ENCODE peak calls at places on chromosome 13, in ten cellular contexts. One of them, this sample, is unnamed.

GRCh38 chr13:50319603-50320296 is 304.5 kb downstream of the KCNRG start:
- DNase-seq in AG04450: no peak
- DNase-seq in upper lobe of right lung: no peak
- DNase-seq in left ventricle myocardium inferior: no peak
- DNase-seq in heart left ventricle: peak
- DNase-seq in neural crest cell: no peak
- DNase-seq in PC-9: peak
- DNase-seq in A549: peak
- DNase-seq in GM13977: no peak
- DNase-seq in suprapubic skin: no peak
- DNase-seq in this sample: no peak

GRCh38 chr13:96744665-96745331 is 249.5 kb downstream of the OXGR1 start:
- DNase-seq in GM13977: no peak
- DNase-seq in neural crest cell: no peak
- DNase-seq in suprapubic skin: no peak
- DNase-seq in PC-9: no peak
- DNase-seq in left ventricle myocardium inferior: no peak
- DNase-seq in heart left ventricle: no peak
- DNase-seq in AG04450: no peak
- DNase-seq in upper lobe of right lung: no peak
- DNase-seq in A549: no peak
- DNase-seq in this sample: no peak

GRCh38 chr13:52195052-52195837 is 35.8 kb upstream of the NEK3 start:
- DNase-seq in A549: no peak
- DNase-seq in heart left ventricle: peak
- DNase-seq in GM13977: peak
- DNase-seq in AG04450: peak
- DNase-seq in upper lobe of right lung: peak
- DNase-seq in PC-9: no peak
- DNase-seq in suprapubic skin: peak
- DNase-seq in neural crest cell: no peak
- DNase-seq in left ventricle myocardium inferior: peak
- DNase-seq in this sample: peak

GRCh38 chr13:38868870-38869269 is 121.8 kb downstream of the STOML3 start:
- DNase-seq in AG04450: no peak
- DNase-seq in left ventricle myocardium inferior: no peak
- DNase-seq in A549: no peak
- DNase-seq in neural crest cell: no peak
- DNase-seq in PC-9: no peak
- DNase-seq in suprapubic skin: no peak
- DNase-seq in upper lobe of right lung: no peak
- DNase-seq in heart left ventricle: no peak
- DNase-seq in GM13977: no peak
- DNase-seq in this sample: no peak

GRCh38 chr13:90455861-90456260 is 891.6 kb upstream of the MIR17HG start:
- DNase-seq in heart left ventricle: no peak
- DNase-seq in suprapubic skin: no peak
- DNase-seq in PC-9: no peak
- DNase-seq in A549: peak
- DNase-seq in left ventricle myocardium inferior: no peak
- DNase-seq in neural crest cell: no peak
- DNase-seq in AG04450: no peak
- DNase-seq in upper lobe of right lung: no peak
- DNase-seq in GM13977: no peak
- DNase-seq in this sample: no peak

GRCh38 chr13:112754281-112755025 is 64.6 kb downstream of the ATP11A start:
- DNase-seq in AG04450: no peak
- DNase-seq in PC-9: no peak
- DNase-seq in GM13977: no peak
- DNase-seq in suprapubic skin: no peak
- DNase-seq in upper lobe of right lung: peak
- DNase-seq in heart left ventricle: no peak
- DNase-seq in A549: no peak
- DNase-seq in neural crest cell: no peak
- DNase-seq in left ventricle myocardium inferior: no peak
- DNase-seq in this sample: peak

GRCh38 chr13:111636804-111637203 is 316.4 kb downstream of the TEX29 start:
- DNase-seq in GM13977: no peak
- DNase-seq in upper lobe of right lung: no peak
- DNase-seq in suprapubic skin: no peak
- DNase-seq in AG04450: no peak
- DNase-seq in A549: no peak
- DNase-seq in heart left ventricle: no peak
- DNase-seq in neural crest cell: no peak
- DNase-seq in PC-9: no peak
- DNase-seq in left ventricle myocardium inferior: no peak
- DNase-seq in this sample: no peak

GRCh38 chr13:37656247-37656940 is 57.8 kb upstream of the POSTN start:
- DNase-seq in left ventricle myocardium inferior: no peak
- DNase-seq in upper lobe of right lung: no peak
- DNase-seq in GM13977: no peak
- DNase-seq in suprapubic skin: no peak
- DNase-seq in AG04450: peak
- DNase-seq in A549: peak
- DNase-seq in PC-9: peak
- DNase-seq in neural crest cell: no peak
- DNase-seq in heart left ventricle: no peak
- DNase-seq in this sample: no peak

GRCh38 chr13:98174321-98174720 is 2.7 kb downstream of the RNF113B start:
- DNase-seq in left ventricle myocardium inferior: no peak
- DNase-seq in PC-9: no peak
- DNase-seq in GM13977: no peak
- DNase-seq in upper lobe of right lung: no peak
- DNase-seq in AG04450: no peak
- DNase-seq in neural crest cell: no peak
- DNase-seq in heart left ventricle: no peak
- DNase-seq in suprapubic skin: no peak
- DNase-seq in A549: no peak
- DNase-seq in this sample: no peak

GRCh38 chr13:48595330-48596127 is 58.2 kb upstream of the CYSLTR2 start:
- DNase-seq in upper lobe of right lung: no peak
- DNase-seq in AG04450: peak
- DNase-seq in GM13977: peak
- DNase-seq in heart left ventricle: peak
- DNase-seq in neural crest cell: no peak
- DNase-seq in PC-9: no peak
- DNase-seq in left ventricle myocardium inferior: peak
- DNase-seq in suprapubic skin: no peak
- DNase-seq in A549: peak
- DNase-seq in this sample: no peak

GRCh38 chr13:30932481-30933333 is at the start of gene TEX26:
- DNase-seq in suprapubic skin: no peak
- DNase-seq in left ventricle myocardium inferior: no peak
- DNase-seq in AG04450: no peak
- DNase-seq in upper lobe of right lung: no peak
- DNase-seq in A549: no peak
- DNase-seq in heart left ventricle: no peak
- DNase-seq in PC-9: no peak
- DNase-seq in neural crest cell: peak
- DNase-seq in GM13977: no peak
- DNase-seq in this sample: no peak
- TF ChIP-seq CTCF in suprapubic skin: no peak
- TF ChIP-seq CTCF in left ventricle myocardium inferior: peak
- TF ChIP-seq CTCF in AG04450: peak
- TF ChIP-seq CTCF in upper lobe of right lung: no peak
- TF ChIP-seq CTCF in A549: no peak
- TF ChIP-seq CTCF in heart left ventricle: no peak
- TF ChIP-seq CTCF in PC-9: no peak
- TF ChIP-seq CTCF in neural crest cell: no peak
- TF ChIP-seq CTCF in GM13977: no peak
- TF ChIP-seq CTCF in this sample: no peak

GRCh38 chr13:79406597-79406908 is 498 bp upstream of the RBM26 start:
- DNase-seq in left ventricle myocardium inferior: no peak
- DNase-seq in A549: no peak
- DNase-seq in PC-9: no peak
- DNase-seq in neural crest cell: no peak
- DNase-seq in heart left ventricle: no peak
- DNase-seq in AG04450: no peak
- DNase-seq in suprapubic skin: no peak
- DNase-seq in upper lobe of right lung: no peak
- DNase-seq in GM13977: no peak
- DNase-seq in this sample: no peak

GRCh38 chr13:79405501-79405830 is 589 bp downstream of the RBM26 start:
- DNase-seq in A549: peak
- DNase-seq in suprapubic skin: no peak
- DNase-seq in upper lobe of right lung: no peak
- DNase-seq in PC-9: no peak
- DNase-seq in heart left ventricle: no peak
- DNase-seq in left ventricle myocardium inferior: no peak
- DNase-seq in GM13977: no peak
- DNase-seq in AG04450: no peak
- DNase-seq in neural crest cell: no peak
- DNase-seq in this sample: peak

GRCh38 chr13:79404985-79405384 is 1.1 kb downstream of the RBM26 start:
- DNase-seq in suprapubic skin: no peak
- DNase-seq in PC-9: no peak
- DNase-seq in AG04450: no peak
- DNase-seq in heart left ventricle: no peak
- DNase-seq in left ventricle myocardium inferior: no peak
- DNase-seq in neural crest cell: no peak
- DNase-seq in GM13977: peak
- DNase-seq in upper lobe of right lung: no peak
- DNase-seq in A549: no peak
- DNase-seq in this sample: no peak

GRCh38 chr13:79407349-79407979 is 1.4 kb upstream of the RBM26 start:
- DNase-seq in upper lobe of right lung: no peak
- DNase-seq in suprapubic skin: no peak
- DNase-seq in A549: no peak
- DNase-seq in left ventricle myocardium inferior: no peak
- DNase-seq in AG04450: no peak
- DNase-seq in GM13977: no peak
- DNase-seq in neural crest cell: no peak
- DNase-seq in PC-9: no peak
- DNase-seq in heart left ventricle: no peak
- DNase-seq in this sample: no peak

GRCh38 chr13:79405831-79406596 is at the start of gene RBM26:
- DNase-seq in neural crest cell: peak
- DNase-seq in AG04450: peak
- DNase-seq in left ventricle myocardium inferior: peak
- DNase-seq in upper lobe of right lung: peak
- DNase-seq in PC-9: peak
- DNase-seq in suprapubic skin: peak
- DNase-seq in A549: peak
- DNase-seq in GM13977: peak
- DNase-seq in heart left ventricle: peak
- DNase-seq in this sample: peak
- TF ChIP-seq CTCF in neural crest cell: no peak
- TF ChIP-seq CTCF in AG04450: no peak
- TF ChIP-seq CTCF in left ventricle myocardium inferior: peak
- TF ChIP-seq CTCF in upper lobe of right lung: peak
- TF ChIP-seq CTCF in PC-9: no peak
- TF ChIP-seq CTCF in suprapubic skin: no peak
- TF ChIP-seq CTCF in A549: no peak
- TF ChIP-seq CTCF in GM13977: peak
- TF ChIP-seq CTCF in heart left ventricle: no peak
- TF ChIP-seq CTCF in this sample: no peak

DNA sequence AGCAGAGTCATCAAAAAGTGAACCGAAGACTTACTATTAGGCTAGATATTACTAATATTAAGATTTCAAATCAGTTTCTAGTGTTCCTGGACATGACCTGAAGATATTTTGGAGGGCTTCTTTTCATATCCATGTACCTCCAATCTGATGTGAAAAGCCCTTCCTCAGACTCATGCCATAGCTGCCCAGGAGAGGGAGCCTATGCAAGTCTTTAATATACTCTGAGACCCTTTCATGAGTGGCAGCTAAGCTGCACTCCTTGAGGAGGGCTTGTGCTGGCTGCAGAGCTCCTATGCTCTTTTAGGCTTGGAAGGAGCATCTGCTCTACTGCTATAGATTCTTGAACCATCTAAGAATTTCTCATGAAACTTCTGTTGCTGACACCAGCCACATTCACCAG is 715.3 kb downstream of the OLFM4 start:
- DNase-seq in GM13977: no peak
- DNase-seq in upper lobe of right lung: no peak
- DNase-seq in suprapubic skin: no peak
- DNase-seq in AG04450: no peak
- DNase-seq in A549: peak
- DNase-seq in PC-9: no peak
- DNase-seq in left ventricle myocardium inferior: no peak
- DNase-seq in heart left ventricle: no peak
- DNase-seq in neural crest cell: no peak
- DNase-seq in this sample: no peak
- TF ChIP-seq CTCF in GM13977: no peak
- TF ChIP-seq CTCF in upper lobe of right lung: no peak
- TF ChIP-seq CTCF in suprapubic skin: no peak
- TF ChIP-seq CTCF in AG04450: no peak
- TF ChIP-seq CTCF in A549: no peak
- TF ChIP-seq CTCF in PC-9: no peak
- TF ChIP-seq CTCF in left ventricle myocardium inferior: no peak
- TF ChIP-seq CTCF in heart left ventricle: no peak
- TF ChIP-seq CTCF in neural crest cell: no peak
- TF ChIP-seq CTCF in this sample: no peak

GRCh38 chr13:109393045-109393444 is 393.3 kb downstream of the IRS2 start:
- DNase-seq in GM13977: no peak
- DNase-seq in AG04450: no peak
- DNase-seq in upper lobe of right lung: no peak
- DNase-seq in heart left ventricle: no peak
- DNase-seq in PC-9: no peak
- DNase-seq in suprapubic skin: no peak
- DNase-seq in neural crest cell: no peak
- DNase-seq in A549: no peak
- DNase-seq in left ventricle myocardium inferior: no peak
- DNase-seq in this sample: no peak

GRCh38 chr13:109387438-109387837 is 398.9 kb downstream of the IRS2 start:
- DNase-seq in heart left ventricle: no peak
- DNase-seq in upper lobe of right lung: no peak
- DNase-seq in suprapubic skin: no peak
- DNase-seq in A549: no peak
- DNase-seq in PC-9: no peak
- DNase-seq in neural crest cell: no peak
- DNase-seq in left ventricle myocardium inferior: no peak
- DNase-seq in GM13977: no peak
- DNase-seq in AG04450: no peak
- DNase-seq in this sample: no peak

GRCh38 chr13:109389892-109390345 is 396.5 kb downstream of the IRS2 start:
- DNase-seq in neural crest cell: no peak
- DNase-seq in PC-9: peak
- DNase-seq in AG04450: no peak
- DNase-seq in left ventricle myocardium inferior: no peak
- DNase-seq in heart left ventricle: no peak
- DNase-seq in GM13977: no peak
- DNase-seq in A549: no peak
- DNase-seq in upper lobe of right lung: no peak
- DNase-seq in suprapubic skin: no peak
- DNase-seq in this sample: no peak

GRCh38 chr13:109390391-109390790 is 396.0 kb downstream of the IRS2 start:
- DNase-seq in left ventricle myocardium inferior: no peak
- DNase-seq in AG04450: no peak
- DNase-seq in heart left ventricle: no peak
- DNase-seq in neural crest cell: no peak
- DNase-seq in A549: no peak
- DNase-seq in suprapubic skin: no peak
- DNase-seq in upper lobe of right lung: no peak
- DNase-seq in PC-9: no peak
- DNase-seq in GM13977: no peak
- DNase-seq in this sample: no peak

DNA sequence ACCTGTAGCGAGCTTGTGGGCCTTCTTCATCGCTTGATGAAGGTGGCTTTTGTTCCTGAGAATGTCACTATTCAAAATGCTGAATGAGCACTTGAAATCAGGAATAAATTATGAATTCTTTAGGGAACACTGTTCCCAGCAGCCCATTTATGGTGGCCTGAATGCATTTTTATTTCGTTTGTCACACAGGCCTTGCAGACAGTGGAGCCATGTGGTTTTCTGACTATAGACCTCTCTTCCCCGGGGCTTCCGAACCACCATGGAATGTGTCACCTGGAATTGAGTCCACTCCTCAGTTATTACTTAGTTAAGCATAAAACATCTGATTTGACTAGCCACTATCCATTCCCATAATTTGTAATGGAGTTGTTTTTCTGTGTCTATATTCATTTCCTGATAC is 396.9 kb downstream of the IRS2 start:
- DNase-seq in heart left ventricle: no peak
- DNase-seq in GM13977: no peak
- DNase-seq in A549: no peak
- DNase-seq in suprapubic skin: no peak
- DNase-seq in neural crest cell: no peak
- DNase-seq in left ventricle myocardium inferior: no peak
- DNase-seq in PC-9: no peak
- DNase-seq in upper lobe of right lung: no peak
- DNase-seq in AG04450: no peak
- DNase-seq in this sample: no peak
- TF ChIP-seq CTCF in heart left ventricle: no peak
- TF ChIP-seq CTCF in GM13977: no peak
- TF ChIP-seq CTCF in A549: no peak
- TF ChIP-seq CTCF in suprapubic skin: no peak
- TF ChIP-seq CTCF in neural crest cell: no peak
- TF ChIP-seq CTCF in left ventricle myocardium inferior: no peak
- TF ChIP-seq CTCF in PC-9: no peak
- TF ChIP-seq CTCF in upper lobe of right lung: no peak
- TF ChIP-seq CTCF in AG04450: no peak
- TF ChIP-seq CTCF in this sample: no peak

This sample was measured in kidney.